ENCODE peak calls at places on chromosomes 12 and 14, in six cellular contexts. R is SW 1271; J is CD8-positive, alpha-beta T cell; T is stimulated activated CD4-positive, alpha-beta T cell treated with anti-CD3 and anti-CD28 coated beads, Interleukin-2, amount 100 ng/mL, for 48 hours; N is T-helper 22 cell; Q is DMS153. S is an unnamed sample.

GRCh38 chr14:87108726-87109125 is 884.3 kb downstream of the GALC start:
- DNase-seq in Q (no peak), N (no peak), R (no peak), J (no peak), T (no peak), S (no peak)

GRCh38 chr14:76090611-76091010 is 61.1 kb upstream of the GPATCH2L start:
- DNase-seq in T (no peak), R (no peak), Q (no peak), J (no peak), N (no peak), S (no peak)

GRCh38 chr12:106309671-106310313 is 7.3 kb downstream of the TCP11L2 start:
- DNase-seq in T (no peak), Q (no peak), R (no peak), J (no peak), N (no peak), S (no peak)

GRCh38 chr12:19689801-19690472 is 250.6 kb downstream of the AEBP2 start:
- DNase-seq in R (no peak), T (no peak), Q (peak; percentile 24), N (no peak), J (no peak), S (no peak)

GRCh38 chr14:24219521-24219920 is 3.7 kb upstream of the MDP1 start:
- DNase-seq in R (no peak), N (no peak), T (no peak), Q (no peak), J (no peak), S (no peak)

GRCh38 chr12:460301-461230 is 827 bp downstream of the B4GALNT3 start:
- DNase-seq in N (peak; percentile 18), J (peak; percentile 46), Q (no peak), R (no peak), T (peak; percentile 34), S (peak; percentile 17)

GRCh38 chr14:64234877-64235651 is 59.1 kb downstream of the ESR2 start:
- DNase-seq in R (no peak), J (no peak), Q (peak; percentile 61), T (no peak), N (no peak), S (no peak)

GRCh38 chr12:116463366-116463765 is 95.8 kb upstream of the MAP1LC3B2 start:
- DNase-seq in Q (no peak), R (no peak), J (no peak), N (no peak), T (no peak), S (no peak)

GRCh38 chr14:101227611-101228594 is 324.4 kb upstream of the RTL1 start:
- DNase-seq in N (no peak), Q (no peak), R (no peak), J (no peak), T (no peak), S (no peak)

GRCh38 chr12:111766608-111767361 is at the start of gene ALDH2:
- DNase-seq in Q (peak; percentile 51), R (no peak), T (peak; percentile 19), J (peak; percentile 46), N (no peak), S (peak; percentile 47)

GRCh38 chr12:13211859-13212664 is 15.5 kb downstream of the EMP1 start:
- DNase-seq in Q (no peak), N (peak; percentile 34), R (peak; percentile 55), J (peak; percentile 74), T (peak; percentile 65), S (peak; percentile 61)